ENCODE peak calls at places on chromosomes 3 and 15, in eight cellular contexts. M, C, D, U, I, A, R and J are unnamed samples. For H3K36me3, the result is how much of the 10 kb centered on the place peaks cover.

GRCh38 chr15:85980946-85981345 is 98.7 kb upstream of the AGBL1 start:
- DNase-seq in M (no peak), C (peak), D (no peak), U (no peak), I (no peak), A (no peak), R (no peak), J (no peak)

GRCh38 chr3:81326245-81326644 is 435.2 kb downstream of the GBE1 start:
- DNase-seq in M (no peak), C (no peak), D (no peak), U (no peak), I (no peak), A (no peak), R (no peak), J (no peak)

GRCh38 chr15:69679623-69680228 is 227.1 kb downstream of the RPLP1 start:
- DNase-seq in M (no peak), C (no peak), D (no peak), U (no peak), I (no peak), A (no peak), R (no peak), J (peak)

GRCh38 chr3:50617096-50617791 is at the start of gene MAPKAPK3:
- DNase-seq in M (no peak), C (peak), D (no peak), U (no peak), I (no peak), A (peak), R (peak), J (peak)

GRCh38 chr3:29284578-29284977 is 3.7 kb downstream of the RBMS3 start:
- DNase-seq in M (no peak), C (no peak), D (no peak), U (no peak), I (peak), A (no peak), R (no peak), J (no peak)

GRCh38 chr3:185328324-185329004 is 34.5 kb upstream of the MAP3K13 start:
- DNase-seq in M (no peak), C (no peak), D (no peak), U (no peak), I (no peak), A (no peak), R (no peak), J (no peak)

GRCh38 chr3:181009225-181009624 is 19.7 kb upstream of the DNAJC19 start:
- DNase-seq in M (no peak), C (no peak), D (no peak), U (no peak), I (no peak), A (no peak), R (no peak), J (no peak)

GRCh38 chr3:120432105-120432860 is 18.5 kb downstream of the FSTL1 start:
- DNase-seq in M (no peak), C (peak), D (peak), U (no peak), I (peak), A (peak), R (no peak), J (no peak)

GRCh38 chr3:187207624-187208023 is 10.3 kb downstream of the RTP1 start:
- DNase-seq in M (no peak), C (no peak), D (no peak), U (no peak), I (no peak), A (no peak), R (no peak), J (no peak)

GRCh38 chr3:54202651-54203248 is 80.4 kb downstream of the CACNA2D3 start:
- DNase-seq in M (no peak), C (no peak), D (no peak), U (no peak), I (no peak), A (no peak), R (no peak), J (no peak)

GRCh38 chr3:38602576-38603250 is 46.8 kb downstream of the SCN5A start:
- DNase-seq in M (no peak), C (no peak), D (no peak), U (no peak), I (no peak), A (no peak), R (peak), J (peak)

GRCh38 chr3:146715176-146715575 is 110.0 kb upstream of the PLSCR5 start:
- DNase-seq in M (no peak), C (peak), D (no peak), U (no peak), I (peak), A (no peak), R (no peak), J (no peak)

GRCh38 chr3:52298147-52299098 is 10.8 kb downstream of the GLYCTK start:
- DNase-seq in M (no peak), C (no peak), D (peak), U (no peak), I (no peak), A (peak), R (no peak), J (no peak)

GRCh38 chr3:31880482-31881078 is 100.5 kb downstream of the OSBPL10 start:
- DNase-seq in M (no peak), C (no peak), D (no peak), U (no peak), I (no peak), A (no peak), R (no peak), J (no peak)

GRCh38 chr15:57061696-57062095 is 143.3 kb downstream of the TCF12 start:
- DNase-seq in M (no peak), C (no peak), D (no peak), U (no peak), I (no peak), A (no peak), R (no peak), J (no peak)

GRCh38 chr3:191330309-191330712 is at the start of gene UTS2B:
- DNase-seq in M (no peak), C (peak), D (peak), U (no peak), I (peak), A (peak), R (no peak), J (no peak)

GRCh38 chr3:171658801-171659200 is 151.5 kb downstream of the PLD1 start:
- DNase-seq in M (no peak), C (no peak), D (no peak), U (no peak), I (no peak), A (no peak), R (no peak), J (no peak)

GRCh38 chr3:157136647-157137387 is 23.1 kb downstream of the CCNL1 start:
- DNase-seq in M (no peak), C (no peak), D (no peak), U (no peak), I (peak), A (no peak), R (no peak), J (no peak)

GRCh38 chr15:27850961-27851636 is 248.0 kb downstream of the OCA2 start:
- DNase-seq in M (no peak), C (no peak), D (no peak), U (no peak), I (no peak), A (no peak), R (no peak), J (no peak)

GRCh38 chr15:64877435-64877834 is 34.3 kb upstream of the ANKDD1A start:
- DNase-seq in M (no peak), C (no peak), D (no peak), U (no peak), I (peak), A (no peak), R (peak), J (peak)

GRCh38 chr3:53464424-53464823 is 30.0 kb upstream of the CACNA1D start:
- DNase-seq in M (no peak), C (no peak), D (peak), U (no peak), I (no peak), A (no peak), R (no peak), J (no peak)

GRCh38 chr15:92869977-92870644 is 30.0 kb upstream of the CHD2 start:
- DNase-seq in M (no peak), C (no peak), D (no peak), U (no peak), I (no peak), A (no peak), R (no peak), J (no peak)

GRCh38 chr3:54954019-54954418 is 26.2 kb upstream of the LRTM1 start:
- DNase-seq in M (no peak), C (peak), D (peak), U (peak), I (peak), A (peak), R (no peak), J (no peak)

GRCh38 chr3:195897081-195897852 is 11.1 kb downstream of the TNK2 start:
- DNase-seq in M (no peak), C (no peak), D (no peak), U (no peak), I (peak), A (no peak), R (peak), J (no peak)

GRCh38 chr3:194369522-194370279 is at the start of gene LRRC15:
- DNase-seq in M (no peak), C (peak), D (peak), U (no peak), I (peak), A (peak), R (no peak), J (no peak)

GRCh38 chr15:68369931-68370767 is 61.8 kb downstream of the ITGA11 start:
- DNase-seq in M (no peak), C (no peak), D (no peak), U (no peak), I (no peak), A (no peak), R (no peak), J (peak)

GRCh38 chr15:48242015-48242414 is 35.9 kb downstream of the SLC12A1 start:
- DNase-seq in M (no peak), C (no peak), D (no peak), U (no peak), I (no peak), A (no peak), R (no peak), J (no peak)

GRCh38 chr15:49673861-49674260 is 53.0 kb downstream of the DTWD1 start:
- DNase-seq in M (no peak), C (peak), D (no peak), U (no peak), I (no peak), A (no peak), R (no peak), J (no peak)

GRCh38 chr3:107082527-107082926 is 294.7 kb upstream of the CCDC54 start:
- DNase-seq in M (no peak), C (no peak), D (no peak), U (no peak), I (no peak), A (no peak), R (no peak), J (no peak)

GRCh38 chr3:153439780-153440179 is 277.8 kb downstream of the RAP2B start:
- DNase-seq in M (no peak), C (no peak), D (peak), U (no peak), I (no peak), A (no peak), R (no peak), J (no peak)

GRCh38 chr15:57224664-57225063 is 151.6 kb upstream of the CGNL1 start:
- DNase-seq in M (no peak), C (peak), D (no peak), U (no peak), I (peak), A (no peak), R (no peak), J (no peak)

GRCh38 chr3:57464801-57465200 is 79.3 kb downstream of the DNAH12 start:
- DNase-seq in M (no peak), C (no peak), D (peak), U (no peak), I (peak), A (no peak), R (no peak), J (no peak)

GRCh38 chr3:125148016-125148812 is 64.3 kb downstream of the SLC12A8 start:
- DNase-seq in M (no peak), C (no peak), D (no peak), U (no peak), I (no peak), A (no peak), R (no peak), J (no peak)

GRCh38 chr3:72082121-72082715 is 297.3 kb upstream of the PROK2 start:
- DNase-seq in M (no peak), C (no peak), D (no peak), U (no peak), I (no peak), A (no peak), R (no peak), J (no peak)

GRCh38 chr15:64837502-64837901 is 4.2 kb upstream of the PLEKHO2 start:
- DNase-seq in M (peak), C (no peak), D (no peak), U (no peak), I (no peak), A (no peak), R (no peak), J (no peak)

GRCh38 chr3:127745656-127746399 is 73.1 kb downstream of the ABTB1 start:
- DNase-seq in M (no peak), C (no peak), D (no peak), U (no peak), I (no peak), A (no peak), R (no peak), J (no peak)

GRCh38 chr3:42894693-42895092 is 11.2 kb upstream of the ZNF662 start:
- DNase-seq in M (no peak), C (no peak), D (no peak), U (no peak), I (no peak), A (no peak), R (no peak), J (no peak)

GRCh38 chr15:60352525-60352924 is 45.3 kb downstream of the ANXA2 start:
- DNase-seq in M (no peak), C (no peak), D (no peak), U (no peak), I (no peak), A (no peak), R (no peak), J (no peak)
- H3K36me3 ChIP-seq in M (half or more), C (half or more), D (under half), U (half or more), I (under half), A (under half), R (under half), J (half or more)

GRCh38 chr15:78479650-78480049 is 27.7 kb upstream of the HYKK start:
- DNase-seq in M (no peak), C (no peak), D (no peak), U (no peak), I (no peak), A (no peak), R (no peak), J (no peak)
- H3K36me3 ChIP-seq in M (under half), C (half or more), D (under half), U (under half), I (under half), A (under half), R (under half), J (half or more)

GRCh38 chr3:113271594-113272368 is 60.4 kb downstream of the BOC start:
- DNase-seq in M (no peak), C (no peak), D (no peak), U (no peak), I (no peak), A (no peak), R (no peak), J (no peak)
- H3K36me3 ChIP-seq in M (under half), C (under half), D (under half), U (under half), I (under half), A (under half), R (under half), J (under half)

DNA sequence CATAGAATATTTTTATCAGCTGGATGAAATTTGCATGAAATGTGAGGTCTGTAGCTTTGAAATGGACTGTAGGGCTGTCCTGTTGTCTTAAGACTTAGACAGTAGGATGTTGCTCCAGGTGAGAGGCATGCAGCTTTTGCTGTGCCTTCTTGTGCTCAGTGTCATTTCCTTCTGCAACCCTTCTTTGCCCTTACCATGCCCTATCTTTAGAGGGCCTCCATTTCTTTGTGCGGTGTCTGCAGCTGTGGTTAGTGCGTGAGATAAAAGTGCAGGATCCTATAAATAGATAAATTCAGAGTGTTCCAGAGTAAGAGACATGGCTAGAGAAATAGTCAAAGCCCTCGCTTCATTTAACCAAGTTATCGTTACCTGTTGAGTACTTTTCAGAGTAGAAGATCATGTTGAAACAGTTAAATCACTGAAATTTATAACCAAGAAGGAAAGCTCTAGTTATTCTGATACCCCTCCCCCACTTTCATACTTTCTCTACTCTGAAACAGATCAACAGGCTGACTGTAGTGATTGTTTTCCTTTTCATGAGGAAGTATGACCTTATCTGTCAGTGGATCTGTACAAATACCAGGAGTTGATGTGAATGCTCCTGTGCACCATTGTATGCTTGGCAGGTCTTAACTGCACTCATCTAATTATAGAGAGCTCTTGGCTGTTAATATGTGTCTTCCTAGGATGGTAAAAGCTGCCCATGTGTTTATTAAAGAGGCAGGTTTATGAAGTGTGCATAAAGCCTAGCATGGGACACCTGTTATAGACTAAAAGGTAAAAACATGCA is 18.2 kb downstream of the EIF3J start:
- DNase-seq in M (no peak), C (no peak), D (no peak), U (no peak), I (no peak), A (no peak), R (no peak), J (no peak)
- H3K36me3 ChIP-seq in M (under half), C (half or more), D (half or more), U (under half), I (under half), A (under half), R (under half), J (half or more)

DNA sequence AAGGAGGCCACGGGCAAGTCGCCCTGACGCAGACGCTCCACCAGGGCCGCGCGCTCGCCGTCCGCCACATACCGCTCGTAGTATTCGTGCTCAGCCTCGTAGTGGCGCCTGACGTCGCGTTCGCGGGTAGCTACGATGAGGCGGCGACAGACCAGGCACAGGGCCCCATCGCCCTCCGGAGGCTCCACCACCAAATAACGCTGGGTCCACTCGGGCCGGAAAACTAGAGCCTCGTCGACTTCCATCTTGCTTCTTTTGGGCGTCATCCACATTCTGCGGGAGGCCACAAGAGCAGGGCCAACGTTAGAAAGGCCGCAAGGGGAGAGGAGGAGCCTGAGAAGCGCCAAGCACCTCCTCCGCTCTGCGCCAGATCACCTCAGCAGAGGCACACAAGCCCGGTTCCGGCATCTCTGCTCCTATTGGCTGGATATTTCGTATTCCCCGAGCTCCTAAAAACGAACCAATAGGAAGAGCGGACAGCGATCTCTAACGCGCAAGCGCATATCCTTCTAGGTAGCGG is at the start of gene EPM2AIP1:
- DNase-seq in M (no peak), C (peak), D (peak), U (no peak), I (no peak), A (peak), R (peak), J (peak)
- H3K36me3 ChIP-seq in M (under half), C (half or more), D (under half), U (under half), I (under half), A (under half), R (under half), J (under half)

GRCh38 chr3:105679951-105680350 is 188.9 kb downstream of the CBLB start:
- DNase-seq in M (no peak), C (no peak), D (no peak), U (no peak), I (no peak), A (no peak), R (no peak), J (no peak)

GRCh38 chr3:105674437-105675065 is 194.3 kb downstream of the CBLB start:
- DNase-seq in M (no peak), C (no peak), D (no peak), U (no peak), I (no peak), A (no peak), R (no peak), J (no peak)

GRCh38 chr3:105672996-105673395 is 195.8 kb downstream of the CBLB start:
- DNase-seq in M (no peak), C (no peak), D (no peak), U (no peak), I (no peak), A (no peak), R (no peak), J (no peak)

GRCh38 chr3:105678017-105678416 is 190.8 kb downstream of the CBLB start:
- DNase-seq in M (no peak), C (no peak), D (no peak), U (no peak), I (no peak), A (no peak), R (no peak), J (no peak)

GRCh38 chr3:105676621-105677300 is 192.1 kb downstream of the CBLB start:
- DNase-seq in M (no peak), C (no peak), D (no peak), U (no peak), I (no peak), A (no peak), R (no peak), J (no peak)
- H3K36me3 ChIP-seq in M (under half), C (under half), D (under half), U (under half), I (under half), A (under half), R (under half), J (half or more)

GRCh38 chr3:33441322-33441976 is 1.2 kb upstream of the UBP1 start:
- DNase-seq in M (no peak), C (no peak), D (no peak), U (no peak), I (no peak), A (no peak), R (no peak), J (no peak)

GRCh38 chr3:33439421-33440327 is 531 bp downstream of the UBP1 start:
- DNase-seq in M (peak), C (peak), D (peak), U (no peak), I (peak), A (no peak), R (peak), J (peak)

GRCh38 chr3:33442190-33442589 is 2.0 kb upstream of the UBP1 start:
- DNase-seq in M (no peak), C (no peak), D (no peak), U (no peak), I (no peak), A (no peak), R (no peak), J (no peak)

GRCh38 chr3:33440328-33440577 is at the start of gene UBP1:
- DNase-seq in M (no peak), C (no peak), D (no peak), U (no peak), I (no peak), A (peak), R (peak), J (peak)

DNA sequence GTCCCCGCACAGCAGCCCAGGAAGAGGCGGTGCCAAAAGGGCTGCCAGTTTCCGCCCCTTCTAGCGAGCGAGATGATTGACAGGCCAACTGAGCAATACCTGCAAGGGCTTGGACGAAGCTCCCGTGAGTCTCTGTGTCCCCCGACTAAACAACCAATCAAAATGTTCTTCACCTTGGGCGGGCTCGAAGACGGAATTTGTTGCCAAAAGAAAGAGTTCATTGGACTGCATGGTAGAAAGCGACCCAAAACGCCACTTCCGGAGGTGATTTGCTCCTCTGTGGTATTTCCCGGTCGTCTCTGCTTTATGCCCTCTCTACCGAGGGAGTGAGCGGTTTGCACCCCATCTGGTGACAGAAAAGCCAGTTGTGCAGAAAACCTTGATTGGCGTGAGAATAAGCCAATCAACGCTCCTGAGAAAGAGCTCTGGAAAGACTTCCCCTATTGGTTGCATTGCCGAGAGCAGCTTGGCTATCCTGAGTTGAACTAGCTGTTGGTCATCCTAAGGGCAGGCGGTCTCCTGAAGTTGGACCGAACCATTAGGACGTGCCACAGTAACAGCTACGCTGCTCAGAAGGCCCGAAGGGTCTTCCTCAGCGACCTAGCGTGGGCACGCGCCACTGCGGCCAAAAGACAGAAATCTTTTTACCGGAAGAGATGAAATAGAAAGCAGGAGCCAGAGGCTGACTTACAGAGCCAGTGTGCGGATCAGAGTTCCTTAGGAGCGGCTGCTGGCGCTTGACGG is 545 bp upstream of the UBP1 start:
- DNase-seq in M (peak), C (peak), D (peak), U (peak), I (peak), A (peak), R (peak), J (peak)
- H3K36me3 ChIP-seq in M (under half), C (under half), D (under half), U (under half), I (under half), A (under half), R (under half), J (under half)